ENCODE peak calls at places on chromosomes 13 and 19, in four cellular contexts. M, J, O and S are unnamed samples.

GRCh38 chr19:45729774-45730388 is 815 bp downstream of the FBXO46 start:
- DNase-seq in M (no peak), J (peak), O (no peak), S (peak)

GRCh38 chr13:27965740-27966640 is 3.1 kb downstream of the CDX2 start:
- DNase-seq in M (peak), J (no peak), O (no peak), S (peak)

GRCh38 chr19:11130824-11131455 is 24.6 kb downstream of the SPC24 start:
- DNase-seq in M (peak), J (peak), O (peak), S (peak)

GRCh38 chr13:27353166-27353583 is 71.2 kb upstream of the GTF3A start:
- DNase-seq in M (peak), J (peak), O (no peak), S (peak)

GRCh38 chr19:45164577-45165335 is 4.0 kb upstream of the NKPD1 start:
- DNase-seq in M (peak), J (peak), O (no peak), S (peak)

GRCh38 chr13:21673592-21674270 is 2.9 kb downstream of the FGF9 start:
- DNase-seq in M (peak), J (peak), O (no peak), S (peak)

GRCh38 chr13:66634384-66634783 is 595.8 kb downstream of the PCDH9 start:
- DNase-seq in M (no peak), J (no peak), O (no peak), S (no peak)

GRCh38 chr19:30223866-30224688 is 148.1 kb upstream of the ZNF536 start:
- DNase-seq in M (no peak), J (no peak), O (no peak), S (no peak)

GRCh38 chr19:588093-588742 is 1.5 kb upstream of the HCN2 start:
- DNase-seq in M (peak), J (peak), O (peak), S (peak)

GRCh38 chr13:75908137-75908536 is 272.0 kb downstream of the LMO7 start:
- DNase-seq in M (no peak), J (no peak), O (no peak), S (no peak)

GRCh38 chr19:1496714-1497577 is 6.0 kb downstream of the REEP6 start:
- DNase-seq in M (no peak), J (no peak), O (no peak), S (no peak)

GRCh38 chr13:49494645-49495044 is 1.1 kb upstream of the PHF11 start:
- DNase-seq in M (no peak), J (no peak), O (no peak), S (no peak)

GRCh38 chr13:52738719-52739467 is 727 bp downstream of the CNMD start:
- DNase-seq in M (peak), J (peak), O (no peak), S (peak)

GRCh38 chr13:30234763-30235162 is 72.6 kb downstream of the KATNAL1 start:
- DNase-seq in M (no peak), J (no peak), O (no peak), S (no peak)

GRCh38 chr13:29923554-29924481 is 73.4 kb upstream of the UBL3 start:
- DNase-seq in M (peak), J (peak), O (peak), S (peak)

GRCh38 chr13:32587014-32587773 is 942 bp downstream of the PDS5B start:
- DNase-seq in M (peak), J (peak), O (peak), S (peak)

GRCh38 chr19:56866563-56866962 is 26.0 kb upstream of the PEG3 start:
- DNase-seq in M (no peak), J (no peak), O (no peak), S (no peak)

GRCh38 chr13:30829145-30829544 is 76.9 kb upstream of the MEDAG start:
- DNase-seq in M (no peak), J (no peak), O (no peak), S (no peak)

GRCh38 chr19:2634228-2634951 is 68.1 kb downstream of the GNG7 start:
- DNase-seq in M (no peak), J (peak), O (no peak), S (no peak)

GRCh38 chr19:45667620-45668341 is at the start of gene GIPR:
- DNase-seq in M (peak), J (peak), O (peak), S (peak)

GRCh38 chr19:3193256-3194062 is 7.7 kb downstream of the NCLN start:
- DNase-seq in M (no peak), J (no peak), O (no peak), S (no peak)

GRCh38 chr19:6717036-6717435 is 3.4 kb downstream of the C3 start:
- DNase-seq in M (no peak), J (no peak), O (no peak), S (no peak)
- TF ChIP-seq CTCF in M (no peak), J (peak), O (no peak), S (no peak)

GRCh38 chr13:73703606-73704005 is 430.6 kb downstream of the KLF12 start:
- DNase-seq in M (no peak), J (no peak), O (no peak), S (no peak)
- TF ChIP-seq CTCF in M (no peak), J (no peak), O (no peak), S (no peak)

GRCh38 chr13:23778007-23778687 is 111.1 kb downstream of the MIPEP start:
- DNase-seq in M (no peak), J (no peak), O (no peak), S (no peak)
- TF ChIP-seq CTCF in M (no peak), J (peak), O (no peak), S (peak)

GRCh38 chr19:16091546-16092475 is 15.5 kb downstream of the TPM4 start:
- DNase-seq in M (no peak), J (no peak), O (no peak), S (no peak)

GRCh38 chr19:16087940-16088339 is 11.6 kb downstream of the TPM4 start:
- DNase-seq in M (no peak), J (no peak), O (no peak), S (no peak)

GRCh38 chr19:16085115-16085514 is 8.8 kb downstream of the TPM4 start:
- DNase-seq in M (no peak), J (no peak), O (no peak), S (no peak)

GRCh38 chr19:16088985-16089846 is 12.9 kb downstream of the TPM4 start:
- DNase-seq in M (no peak), J (no peak), O (no peak), S (no peak)

GRCh38 chr19:16088351-16088984 is 12.2 kb downstream of the TPM4 start:
- DNase-seq in M (no peak), J (no peak), O (no peak), S (no peak)
- TF ChIP-seq CTCF in M (no peak), J (no peak), O (no peak), S (no peak)

GRCh38 chr19:5025027-5025426 is 56.1 kb downstream of the KDM4B start:
- DNase-seq in M (no peak), J (no peak), O (no peak), S (no peak)

GRCh38 chr19:5028229-5028886 is 59.4 kb downstream of the KDM4B start:
- DNase-seq in M (no peak), J (no peak), O (no peak), S (no peak)

GRCh38 chr19:5030136-5030820 is 61.4 kb downstream of the KDM4B start:
- DNase-seq in M (no peak), J (no peak), O (no peak), S (no peak)

GRCh38 chr19:5024282-5024681 is 55.4 kb downstream of the KDM4B start:
- DNase-seq in M (no peak), J (no peak), O (no peak), S (no peak)

DNA sequence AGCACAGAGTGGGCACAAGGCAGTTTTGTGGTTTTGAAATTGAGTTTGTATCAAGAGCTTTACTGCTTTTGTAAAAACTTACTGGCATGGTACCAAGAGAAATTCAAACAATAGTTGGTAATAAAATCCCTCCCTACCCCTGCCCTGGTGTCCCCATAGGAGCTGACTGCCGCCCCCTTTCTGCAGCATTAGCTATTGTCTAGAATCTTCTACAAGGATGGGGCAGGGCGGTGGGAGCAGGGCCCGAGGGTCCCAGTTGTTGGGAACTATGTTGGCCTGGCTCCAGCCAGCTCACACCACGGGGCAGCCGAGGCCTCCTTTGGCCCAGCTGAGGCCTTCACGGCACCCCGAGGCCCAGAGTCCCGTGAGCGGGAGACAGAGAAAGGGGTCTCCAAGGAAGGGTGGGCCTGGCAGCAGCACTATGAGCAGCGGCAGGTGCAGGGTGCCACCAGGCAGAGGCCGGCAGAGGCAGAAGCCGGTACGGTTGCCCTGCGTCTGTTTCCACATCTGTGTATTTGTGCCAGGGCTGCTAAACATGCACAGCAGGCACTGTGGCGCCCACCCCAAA is 57.9 kb downstream of the KDM4B start:
- DNase-seq in M (no peak), J (no peak), O (no peak), S (no peak)
- TF ChIP-seq CTCF in M (no peak), J (no peak), O (no peak), S (no peak)

DNA sequence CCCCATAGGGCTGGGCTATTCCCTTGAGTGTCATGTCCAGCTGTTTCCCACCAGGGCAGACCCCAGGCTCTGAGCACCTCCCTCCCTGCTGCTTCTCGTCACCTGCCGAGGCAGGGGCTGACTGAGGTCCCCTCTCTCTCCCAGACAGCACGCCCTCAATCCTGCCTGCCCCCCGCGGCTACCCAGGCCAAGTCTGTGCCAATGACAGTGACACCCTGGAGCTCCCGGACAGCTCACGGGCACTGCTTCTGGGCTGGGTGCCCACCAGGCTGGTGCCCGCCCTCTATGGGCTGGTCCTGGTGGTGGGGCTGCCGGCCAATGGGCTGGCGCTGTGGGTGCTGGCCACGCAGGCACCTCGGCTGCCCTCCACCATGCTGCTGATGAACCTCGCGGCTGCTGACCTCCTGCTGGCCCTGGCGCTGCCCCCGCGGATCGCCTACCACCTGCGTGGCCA is 657 bp downstream of the F2RL3 start:
- DNase-seq in M (no peak), J (no peak), O (no peak), S (no peak)
- TF ChIP-seq CTCF in M (no peak), J (no peak), O (no peak), S (no peak)

DNA sequence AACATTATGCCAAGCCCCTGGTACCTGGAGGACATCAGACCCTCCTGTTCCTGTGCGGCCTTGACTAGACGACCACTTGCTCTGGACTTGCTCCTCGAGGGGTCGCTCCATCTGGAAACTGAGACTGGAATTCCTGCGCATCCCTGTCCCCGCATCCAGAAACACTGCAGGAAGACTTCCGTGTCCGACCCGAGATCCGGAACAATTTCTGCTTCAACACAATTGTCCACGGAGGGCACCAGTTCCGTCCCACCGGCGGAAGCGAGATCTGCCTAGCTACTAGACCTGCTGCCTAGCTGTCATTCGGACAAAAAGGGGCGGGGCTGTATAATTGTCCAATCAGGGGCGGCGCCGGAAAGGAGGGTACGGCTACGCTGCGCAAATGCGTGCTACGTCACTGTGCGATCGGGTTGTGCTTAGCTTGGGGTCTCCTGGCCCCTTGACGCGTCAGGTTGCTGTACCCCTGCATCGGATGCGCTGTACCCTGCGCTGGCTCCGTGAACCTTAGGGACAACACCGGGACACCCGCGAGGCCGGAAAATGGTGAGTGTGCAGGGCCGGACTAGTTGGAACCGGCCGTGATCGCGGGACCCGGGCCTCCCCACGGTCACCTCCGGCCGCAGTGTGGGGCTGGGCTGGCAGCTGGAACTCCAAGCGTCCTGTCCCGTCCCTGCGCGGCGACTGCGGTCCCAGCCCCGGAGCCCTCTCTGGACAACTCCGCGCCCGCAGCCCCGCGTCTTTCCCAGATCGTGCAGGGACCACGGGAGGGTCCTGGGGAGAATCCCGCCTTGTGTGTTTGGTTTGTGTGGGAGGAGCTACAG is at the start of the genes ZNF490 and ZNF791:
- DNase-seq in M (peak), J (peak), O (peak), S (peak)
- TF ChIP-seq CTCF in M (peak), J (no peak), O (no peak), S (no peak)

DNA sequence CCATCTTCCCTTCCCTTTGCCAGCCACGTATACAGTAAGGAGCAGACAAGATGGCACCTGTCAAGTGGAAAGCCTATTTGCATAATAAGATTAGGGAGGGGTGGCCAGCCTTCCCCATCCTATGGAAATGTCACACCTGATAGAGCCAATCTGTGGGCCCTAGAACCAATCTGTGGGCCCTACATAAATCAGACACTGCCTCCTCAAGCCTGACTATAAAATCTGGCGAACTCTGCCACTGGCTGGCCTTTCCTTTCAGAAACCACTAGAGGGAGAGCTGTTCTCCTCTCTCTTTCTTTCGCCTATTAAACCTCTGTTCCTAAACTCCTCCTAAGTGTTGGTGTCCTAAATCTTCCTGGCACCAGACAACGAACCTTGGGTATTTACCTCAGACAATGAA is 231.5 kb upstream of the KLHL1 start:
- DNase-seq in M (peak), J (peak), O (no peak), S (no peak)
- TF ChIP-seq CTCF in M (peak), J (peak), O (no peak), S (no peak)

GRCh38 chr13:40422588-40423235 is 243.7 kb downstream of the FOXO1 start:
- DNase-seq in M (no peak), J (no peak), O (no peak), S (no peak)
- TF ChIP-seq CTCF in M (no peak), J (no peak), O (no peak), S (no peak)

GRCh38 chr13:114043421-114044053 is 69.7 kb upstream of the C13orf46 start:
- DNase-seq in M (peak), J (peak), O (peak), S (peak)
- TF ChIP-seq CTCF in M (no peak), J (peak), O (no peak), S (no peak)